ENCODE peak calls at places on chromosomes 13 and 19, in eight cellular contexts. D, X, B, K, E, M, O and Z are unnamed samples.

GRCh38 chr19:6733338-6734095 is 3.9 kb downstream of the GPR108 start:
- DNase-seq in D (no peak), X (peak; percentile 62), B (no peak), K (peak; percentile 77), E (no peak), M (no peak), O (peak; percentile 34), Z (no peak)

GRCh38 chr19:4829001-4829712 is 2.4 kb downstream of the TICAM1 start:
- DNase-seq in D (no peak), X (no peak), B (no peak), K (no peak), E (no peak), M (peak; percentile 61), O (no peak), Z (no peak)

GRCh38 chr19:50569938-50570540 is 1.8 kb upstream of the LRRC4B start:
- DNase-seq in D (no peak), X (no peak), B (no peak), K (no peak), E (no peak), M (no peak), O (no peak), Z (no peak)

GRCh38 chr13:19056984-19057490 is 124.6 kb downstream of the TUBA3C start:
- DNase-seq in D (no peak), X (no peak), B (no peak), K (no peak), E (no peak), M (no peak), O (no peak), Z (no peak)

GRCh38 chr19:57241181-57241580 is 749 bp downstream of the ZNF805 start:
- DNase-seq in D (no peak), X (no peak), B (no peak), K (peak; percentile 39), E (peak; percentile 37), M (no peak), O (no peak), Z (peak; percentile 25)

GRCh38 chr13:99704390-99704789 is 203.1 kb downstream of the TM9SF2 start:
- DNase-seq in D (peak; percentile 31), X (no peak), B (no peak), K (no peak), E (no peak), M (no peak), O (no peak), Z (no peak)

GRCh38 chr13:112908342-112908741 is 60.7 kb upstream of the MCF2L start:
- DNase-seq in D (no peak), X (no peak), B (no peak), K (no peak), E (no peak), M (peak; percentile 2), O (no peak), Z (no peak)

GRCh38 chr19:40139533-40140287 is 49.0 kb upstream of the ZNF780A start:
- DNase-seq in D (peak; percentile 23), X (peak; percentile 29), B (no peak), K (no peak), E (peak; percentile 63), M (no peak), O (no peak), Z (peak; percentile 65)

GRCh38 chr13:40539954-40540706 is 126.3 kb downstream of the FOXO1 start:
- DNase-seq in D (no peak), X (peak; percentile 54), B (no peak), K (peak; percentile 75), E (peak; percentile 52), M (no peak), O (no peak), Z (no peak)

GRCh38 chr13:46339035-46339666 is 47.9 kb downstream of the RUBCNL start:
- DNase-seq in D (no peak), X (no peak), B (no peak), K (no peak), E (peak; percentile 12), M (no peak), O (peak; percentile 38), Z (no peak)

GRCh38 chr13:97932006-97932405 is 21.5 kb upstream of the IPO5 start:
- DNase-seq in D (no peak), X (no peak), B (no peak), K (no peak), E (no peak), M (no peak), O (no peak), Z (no peak)